ENCODE peak calls at places on chromosome 10, in ten cellular contexts. One of them, this sample, is unnamed.

GRCh38 chr10:88045544-88046415 is 182.4 kb downstream of the PTEN start:
- DNase-seq in epithelial cell of esophagus: no peak
- DNase-seq in AG04450: no peak
- DNase-seq in CD8-positive, alpha-beta memory T cell: no peak
- DNase-seq in RCC 7860: no peak
- DNase-seq in activated naive CD4-positive, alpha-beta T cell treated with anti-CD3 and anti-CD28 coated beads for 36 hours: no peak
- DNase-seq in nucleus accumbens: no peak
- DNase-seq in tibial artery: no peak
- DNase-seq in lung microvascular endothelial cell: no peak
- DNase-seq in Right ventricle myocardium superior: no peak
- DNase-seq in this sample: no peak

GRCh38 chr10:43294241-43294658 is 27.4 kb upstream of the RASGEF1A start:
- DNase-seq in CD8-positive, alpha-beta memory T cell: peak
- DNase-seq in tibial artery: no peak
- DNase-seq in lung microvascular endothelial cell: no peak
- DNase-seq in AG04450: no peak
- DNase-seq in epithelial cell of esophagus: no peak
- DNase-seq in Right ventricle myocardium superior: no peak
- DNase-seq in nucleus accumbens: no peak
- DNase-seq in RCC 7860: no peak
- DNase-seq in activated naive CD4-positive, alpha-beta T cell treated with anti-CD3 and anti-CD28 coated beads for 36 hours: peak
- DNase-seq in this sample: no peak

GRCh38 chr10:18793951-18794350 is 134.7 kb downstream of the ARL5B start:
- DNase-seq in tibial artery: no peak
- DNase-seq in epithelial cell of esophagus: peak
- DNase-seq in lung microvascular endothelial cell: no peak
- DNase-seq in activated naive CD4-positive, alpha-beta T cell treated with anti-CD3 and anti-CD28 coated beads for 36 hours: no peak
- DNase-seq in nucleus accumbens: no peak
- DNase-seq in Right ventricle myocardium superior: no peak
- DNase-seq in CD8-positive, alpha-beta memory T cell: no peak
- DNase-seq in AG04450: peak
- DNase-seq in RCC 7860: peak
- DNase-seq in this sample: no peak

GRCh38 chr10:33198610-33199009 is 135.9 kb downstream of the NRP1 start:
- DNase-seq in Right ventricle myocardium superior: no peak
- DNase-seq in epithelial cell of esophagus: no peak
- DNase-seq in activated naive CD4-positive, alpha-beta T cell treated with anti-CD3 and anti-CD28 coated beads for 36 hours: no peak
- DNase-seq in lung microvascular endothelial cell: no peak
- DNase-seq in AG04450: no peak
- DNase-seq in nucleus accumbens: no peak
- DNase-seq in RCC 7860: no peak
- DNase-seq in CD8-positive, alpha-beta memory T cell: no peak
- DNase-seq in tibial artery: no peak
- DNase-seq in this sample: no peak

GRCh38 chr10:49614242-49615198 is 683 bp downstream of the CHAT start:
- DNase-seq in CD8-positive, alpha-beta memory T cell: no peak
- DNase-seq in epithelial cell of esophagus: no peak
- DNase-seq in RCC 7860: no peak
- DNase-seq in activated naive CD4-positive, alpha-beta T cell treated with anti-CD3 and anti-CD28 coated beads for 36 hours: no peak
- DNase-seq in lung microvascular endothelial cell: no peak
- DNase-seq in tibial artery: peak
- DNase-seq in nucleus accumbens: no peak
- DNase-seq in AG04450: no peak
- DNase-seq in Right ventricle myocardium superior: no peak
- DNase-seq in this sample: no peak

GRCh38 chr10:112052176-112052575 is 131.4 kb downstream of the GPAM start:
- DNase-seq in lung microvascular endothelial cell: no peak
- DNase-seq in CD8-positive, alpha-beta memory T cell: no peak
- DNase-seq in Right ventricle myocardium superior: no peak
- DNase-seq in epithelial cell of esophagus: no peak
- DNase-seq in AG04450: no peak
- DNase-seq in RCC 7860: no peak
- DNase-seq in tibial artery: no peak
- DNase-seq in activated naive CD4-positive, alpha-beta T cell treated with anti-CD3 and anti-CD28 coated beads for 36 hours: no peak
- DNase-seq in nucleus accumbens: no peak
- DNase-seq in this sample: no peak

GRCh38 chr10:125156196-125156595 is 4.2 kb downstream of the CTBP2 start:
- DNase-seq in lung microvascular endothelial cell: no peak
- DNase-seq in activated naive CD4-positive, alpha-beta T cell treated with anti-CD3 and anti-CD28 coated beads for 36 hours: no peak
- DNase-seq in Right ventricle myocardium superior: no peak
- DNase-seq in tibial artery: no peak
- DNase-seq in RCC 7860: no peak
- DNase-seq in CD8-positive, alpha-beta memory T cell: no peak
- DNase-seq in epithelial cell of esophagus: no peak
- DNase-seq in nucleus accumbens: no peak
- DNase-seq in AG04450: no peak
- DNase-seq in this sample: peak

GRCh38 chr10:17238445-17239275 is 10.6 kb downstream of the VIM start:
- DNase-seq in RCC 7860: peak
- DNase-seq in epithelial cell of esophagus: no peak
- DNase-seq in tibial artery: no peak
- DNase-seq in AG04450: no peak
- DNase-seq in nucleus accumbens: no peak
- DNase-seq in lung microvascular endothelial cell: peak
- DNase-seq in Right ventricle myocardium superior: no peak
- DNase-seq in CD8-positive, alpha-beta memory T cell: no peak
- DNase-seq in activated naive CD4-positive, alpha-beta T cell treated with anti-CD3 and anti-CD28 coated beads for 36 hours: no peak
- DNase-seq in this sample: peak

GRCh38 chr10:30897045-30897444 is 134.6 kb downstream of the ZNF438 start:
- DNase-seq in epithelial cell of esophagus: no peak
- DNase-seq in tibial artery: no peak
- DNase-seq in activated naive CD4-positive, alpha-beta T cell treated with anti-CD3 and anti-CD28 coated beads for 36 hours: no peak
- DNase-seq in nucleus accumbens: no peak
- DNase-seq in Right ventricle myocardium superior: no peak
- DNase-seq in lung microvascular endothelial cell: no peak
- DNase-seq in CD8-positive, alpha-beta memory T cell: no peak
- DNase-seq in RCC 7860: no peak
- DNase-seq in AG04450: no peak
- DNase-seq in this sample: no peak

GRCh38 chr10:7507887-7508726 is 97.3 kb upstream of the SFMBT2 start:
- DNase-seq in activated naive CD4-positive, alpha-beta T cell treated with anti-CD3 and anti-CD28 coated beads for 36 hours: peak
- DNase-seq in epithelial cell of esophagus: no peak
- DNase-seq in AG04450: no peak
- DNase-seq in lung microvascular endothelial cell: no peak
- DNase-seq in CD8-positive, alpha-beta memory T cell: peak
- DNase-seq in tibial artery: no peak
- DNase-seq in Right ventricle myocardium superior: no peak
- DNase-seq in RCC 7860: no peak
- DNase-seq in nucleus accumbens: no peak
- DNase-seq in this sample: no peak

GRCh38 chr10:69537449-69537848 is 35.8 kb downstream of the NEUROG3 start:
- DNase-seq in nucleus accumbens: no peak
- DNase-seq in RCC 7860: no peak
- DNase-seq in tibial artery: no peak
- DNase-seq in epithelial cell of esophagus: no peak
- DNase-seq in lung microvascular endothelial cell: no peak
- DNase-seq in AG04450: no peak
- DNase-seq in Right ventricle myocardium superior: no peak
- DNase-seq in activated naive CD4-positive, alpha-beta T cell treated with anti-CD3 and anti-CD28 coated beads for 36 hours: no peak
- DNase-seq in CD8-positive, alpha-beta memory T cell: no peak
- DNase-seq in this sample: no peak

GRCh38 chr10:102837230-102837721 is at the start of gene CYP17A1:
- DNase-seq in nucleus accumbens: no peak
- DNase-seq in RCC 7860: peak
- DNase-seq in Right ventricle myocardium superior: no peak
- DNase-seq in lung microvascular endothelial cell: no peak
- DNase-seq in activated naive CD4-positive, alpha-beta T cell treated with anti-CD3 and anti-CD28 coated beads for 36 hours: no peak
- DNase-seq in CD8-positive, alpha-beta memory T cell: no peak
- DNase-seq in epithelial cell of esophagus: no peak
- DNase-seq in tibial artery: peak
- DNase-seq in AG04450: no peak
- DNase-seq in this sample: no peak

GRCh38 chr10:13734151-13734550 is 147.4 kb downstream of the PRPF18 start:
- DNase-seq in tibial artery: no peak
- DNase-seq in lung microvascular endothelial cell: no peak
- DNase-seq in Right ventricle myocardium superior: no peak
- DNase-seq in activated naive CD4-positive, alpha-beta T cell treated with anti-CD3 and anti-CD28 coated beads for 36 hours: no peak
- DNase-seq in RCC 7860: no peak
- DNase-seq in AG04450: no peak
- DNase-seq in nucleus accumbens: no peak
- DNase-seq in epithelial cell of esophagus: no peak
- DNase-seq in CD8-positive, alpha-beta memory T cell: no peak
- DNase-seq in this sample: no peak

GRCh38 chr10:35355971-35356724 is 19.8 kb downstream of the CCNY start:
- DNase-seq in RCC 7860: no peak
- DNase-seq in nucleus accumbens: no peak
- DNase-seq in CD8-positive, alpha-beta memory T cell: no peak
- DNase-seq in lung microvascular endothelial cell: no peak
- DNase-seq in AG04450: no peak
- DNase-seq in tibial artery: no peak
- DNase-seq in epithelial cell of esophagus: no peak
- DNase-seq in Right ventricle myocardium superior: no peak
- DNase-seq in activated naive CD4-positive, alpha-beta T cell treated with anti-CD3 and anti-CD28 coated beads for 36 hours: peak
- DNase-seq in this sample: no peak

GRCh38 chr10:78852856-78853255 is 215.9 kb upstream of the ZMIZ1 start:
- DNase-seq in Right ventricle myocardium superior: no peak
- DNase-seq in epithelial cell of esophagus: peak
- DNase-seq in RCC 7860: no peak
- DNase-seq in AG04450: no peak
- DNase-seq in activated naive CD4-positive, alpha-beta T cell treated with anti-CD3 and anti-CD28 coated beads for 36 hours: peak
- DNase-seq in CD8-positive, alpha-beta memory T cell: no peak
- DNase-seq in nucleus accumbens: no peak
- DNase-seq in tibial artery: no peak
- DNase-seq in lung microvascular endothelial cell: peak
- DNase-seq in this sample: no peak

This sample was measured in foreskin fibroblast.